ENCODE peak calls at places on chromosomes 12 and 14, in seven cellular contexts. One of them, this sample, is unnamed.

GRCh38 chr12:114664661-114665320 is 19.2 kb downstream of the TBX3 start:
- DNase-seq in gastrocnemius medialis: no peak
- DNase-seq in fibroblast of the aortic adventitia: no peak
- DNase-seq in GM06990: no peak
- DNase-seq in fibroblast of pulmonary artery: no peak
- DNase-seq in uterus: no peak
- DNase-seq in mucosa of descending colon: no peak
- DNase-seq in this sample: no peak

GRCh38 chr12:100427078-100427477 is 46.6 kb upstream of the NR1H4 start:
- DNase-seq in gastrocnemius medialis: no peak
- DNase-seq in fibroblast of the aortic adventitia: peak
- DNase-seq in GM06990: no peak
- DNase-seq in fibroblast of pulmonary artery: peak
- DNase-seq in uterus: no peak
- DNase-seq in mucosa of descending colon: no peak
- DNase-seq in this sample: peak

GRCh38 chr12:3730111-3730510 is 22.8 kb downstream of the CRACR2A start:
- DNase-seq in gastrocnemius medialis: no peak
- DNase-seq in fibroblast of the aortic adventitia: no peak
- DNase-seq in GM06990: no peak
- DNase-seq in fibroblast of pulmonary artery: no peak
- DNase-seq in uterus: no peak
- DNase-seq in mucosa of descending colon: no peak
- DNase-seq in this sample: no peak

GRCh38 chr12:112924986-112925385 is 13.3 kb upstream of the OAS3 start:
- DNase-seq in gastrocnemius medialis: no peak
- DNase-seq in fibroblast of the aortic adventitia: no peak
- DNase-seq in GM06990: no peak
- DNase-seq in fibroblast of pulmonary artery: no peak
- DNase-seq in uterus: no peak
- DNase-seq in mucosa of descending colon: no peak
- DNase-seq in this sample: no peak

GRCh38 chr14:53955671-53956426 is 776 bp downstream of the BMP4 start:
- DNase-seq in gastrocnemius medialis: peak
- DNase-seq in fibroblast of the aortic adventitia: peak
- DNase-seq in GM06990: peak
- DNase-seq in fibroblast of pulmonary artery: peak
- DNase-seq in uterus: peak
- DNase-seq in mucosa of descending colon: peak
- DNase-seq in this sample: peak

GRCh38 chr14:22939684-22940083 is 10.5 kb upstream of the PRMT5 start:
- DNase-seq in gastrocnemius medialis: no peak
- DNase-seq in fibroblast of the aortic adventitia: peak
- DNase-seq in GM06990: no peak
- DNase-seq in fibroblast of pulmonary artery: no peak
- DNase-seq in uterus: no peak
- DNase-seq in mucosa of descending colon: no peak
- DNase-seq in this sample: peak

GRCh38 chr12:47085815-47086252 is 6.1 kb upstream of the AMIGO2 start:
- DNase-seq in gastrocnemius medialis: no peak
- DNase-seq in fibroblast of the aortic adventitia: peak
- DNase-seq in GM06990: no peak
- DNase-seq in fibroblast of pulmonary artery: peak
- DNase-seq in uterus: no peak
- DNase-seq in mucosa of descending colon: no peak
- DNase-seq in this sample: no peak

GRCh38 chr12:16658699-16659098 is 52.7 kb upstream of the LMO3 start:
- DNase-seq in gastrocnemius medialis: no peak
- DNase-seq in fibroblast of the aortic adventitia: no peak
- DNase-seq in GM06990: no peak
- DNase-seq in fibroblast of pulmonary artery: no peak
- DNase-seq in uterus: no peak
- DNase-seq in mucosa of descending colon: no peak
- DNase-seq in this sample: no peak

GRCh38 chr14:68495638-68496114 is 297.2 kb downstream of the ZFP36L1 start:
- DNase-seq in gastrocnemius medialis: no peak
- DNase-seq in fibroblast of the aortic adventitia: no peak
- DNase-seq in GM06990: peak
- DNase-seq in fibroblast of pulmonary artery: no peak
- DNase-seq in uterus: no peak
- DNase-seq in mucosa of descending colon: no peak
- DNase-seq in this sample: no peak

GRCh38 chr14:100408350-100409015 is 85.3 kb downstream of the SLC25A47 start:
- DNase-seq in gastrocnemius medialis: no peak
- DNase-seq in fibroblast of the aortic adventitia: no peak
- DNase-seq in GM06990: no peak
- DNase-seq in fibroblast of pulmonary artery: peak
- DNase-seq in uterus: no peak
- DNase-seq in mucosa of descending colon: no peak
- DNase-seq in this sample: no peak

DNA sequence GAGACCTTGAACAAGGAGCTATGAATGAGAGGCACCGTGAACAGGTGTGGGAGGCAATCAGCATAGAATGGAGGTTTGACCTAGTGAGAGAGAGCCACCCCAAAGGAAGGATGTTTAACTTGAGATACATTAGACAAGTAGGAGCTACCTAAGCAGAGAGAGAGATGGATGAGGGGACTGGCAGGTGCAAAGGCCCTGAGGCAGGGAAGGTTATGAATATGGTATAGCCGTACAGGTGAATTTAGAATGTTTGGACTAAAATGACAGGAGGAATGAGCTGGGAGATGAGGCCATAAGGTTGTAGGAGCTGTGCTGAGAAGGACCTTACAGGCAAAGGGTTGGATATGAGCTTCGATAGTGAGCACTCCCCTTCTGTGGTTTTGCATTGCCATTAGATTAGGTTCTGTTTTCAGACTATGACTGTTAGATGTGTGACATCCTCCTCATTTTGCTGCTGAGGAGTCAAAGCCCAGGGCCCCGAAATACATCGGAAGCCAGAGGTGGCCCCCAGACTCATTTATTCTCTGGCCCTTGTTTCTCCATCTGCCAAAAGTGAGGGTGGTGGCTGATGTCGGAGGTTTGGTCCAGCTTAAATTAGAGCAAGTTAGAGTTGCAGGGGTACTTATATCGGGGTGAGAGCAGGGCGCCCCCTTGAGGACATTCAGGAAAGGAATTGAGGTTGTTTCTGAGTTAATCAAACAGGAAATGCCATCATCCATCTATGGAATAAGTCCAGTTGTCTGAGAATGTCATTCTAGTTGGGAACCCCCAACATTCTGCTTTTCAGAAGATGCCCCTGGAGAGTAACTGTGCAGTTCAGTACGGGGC is 29.4 kb downstream of the SLC24A4 start:
- DNase-seq in gastrocnemius medialis: no peak
- DNase-seq in fibroblast of the aortic adventitia: peak
- DNase-seq in GM06990: no peak
- DNase-seq in fibroblast of pulmonary artery: peak
- DNase-seq in uterus: no peak
- DNase-seq in mucosa of descending colon: no peak
- DNase-seq in this sample: peak
- TF ChIP-seq CTCF in gastrocnemius medialis: no peak
- TF ChIP-seq CTCF in fibroblast of the aortic adventitia: no peak
- TF ChIP-seq CTCF in GM06990: peak
- TF ChIP-seq CTCF in fibroblast of pulmonary artery: peak
- TF ChIP-seq CTCF in uterus: no peak
- TF ChIP-seq CTCF in mucosa of descending colon: no peak
- TF ChIP-seq CTCF in this sample: peak

GRCh38 chr14:52485350-52485960 is 66.8 kb downstream of the TXNDC16 start:
- DNase-seq in gastrocnemius medialis: no peak
- DNase-seq in fibroblast of the aortic adventitia: no peak
- DNase-seq in GM06990: no peak
- DNase-seq in fibroblast of pulmonary artery: no peak
- DNase-seq in uterus: no peak
- DNase-seq in mucosa of descending colon: no peak
- DNase-seq in this sample: no peak

GRCh38 chr14:52481864-52482263 is 70.4 kb downstream of the TXNDC16 start:
- DNase-seq in gastrocnemius medialis: no peak
- DNase-seq in fibroblast of the aortic adventitia: no peak
- DNase-seq in GM06990: no peak
- DNase-seq in fibroblast of pulmonary artery: no peak
- DNase-seq in uterus: no peak
- DNase-seq in mucosa of descending colon: no peak
- DNase-seq in this sample: no peak
- H3K4me3 ChIP-seq in gastrocnemius medialis: no peak
- H3K4me3 ChIP-seq in fibroblast of the aortic adventitia: no peak
- H3K4me3 ChIP-seq in GM06990: no peak
- H3K4me3 ChIP-seq in fibroblast of pulmonary artery: no peak
- H3K4me3 ChIP-seq in uterus: no peak
- H3K4me3 ChIP-seq in mucosa of descending colon: no peak
- H3K4me3 ChIP-seq in this sample: no peak

DNA sequence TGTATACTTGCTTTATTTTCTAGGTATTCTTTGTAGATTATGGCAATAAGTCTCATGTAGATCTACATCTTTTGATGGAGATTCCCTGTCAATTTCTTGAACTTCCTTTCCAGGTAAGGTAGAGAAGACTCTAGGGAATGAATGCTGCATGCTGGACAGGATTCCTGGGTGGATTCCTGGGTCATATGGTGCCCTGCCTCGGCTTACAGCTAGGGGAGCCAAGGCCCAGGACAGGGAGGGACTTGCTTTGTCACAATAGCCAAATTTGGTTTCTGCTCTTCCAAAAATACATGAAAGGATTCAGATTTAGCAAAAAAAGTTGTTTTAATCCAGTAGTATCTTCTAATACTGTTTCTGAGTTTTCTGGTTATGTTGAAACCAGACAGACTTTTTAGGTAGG is 59.5 kb upstream of the ASPG start:
- DNase-seq in gastrocnemius medialis: no peak
- DNase-seq in fibroblast of the aortic adventitia: no peak
- DNase-seq in GM06990: no peak
- DNase-seq in fibroblast of pulmonary artery: no peak
- DNase-seq in uterus: no peak
- DNase-seq in mucosa of descending colon: no peak
- DNase-seq in this sample: no peak
- TF ChIP-seq CTCF in gastrocnemius medialis: no peak
- TF ChIP-seq CTCF in fibroblast of the aortic adventitia: no peak
- TF ChIP-seq CTCF in GM06990: no peak
- TF ChIP-seq CTCF in fibroblast of pulmonary artery: no peak
- TF ChIP-seq CTCF in uterus: no peak
- TF ChIP-seq CTCF in mucosa of descending colon: no peak
- TF ChIP-seq CTCF in this sample: no peak

GRCh38 chr12:123364532-123365140 is at the start of gene SBNO1:
- DNase-seq in gastrocnemius medialis: peak
- DNase-seq in fibroblast of the aortic adventitia: peak
- DNase-seq in GM06990: peak
- DNase-seq in fibroblast of pulmonary artery: peak
- DNase-seq in uterus: peak
- DNase-seq in mucosa of descending colon: peak
- DNase-seq in this sample: peak

GRCh38 chr12:123367511-123367910 is 2.9 kb upstream of the SBNO1 start:
- DNase-seq in gastrocnemius medialis: no peak
- DNase-seq in fibroblast of the aortic adventitia: peak
- DNase-seq in GM06990: no peak
- DNase-seq in fibroblast of pulmonary artery: no peak
- DNase-seq in uterus: no peak
- DNase-seq in mucosa of descending colon: no peak
- DNase-seq in this sample: no peak

GRCh38 chr12:123365141-123365917 is 682 bp upstream of the SBNO1 start:
- DNase-seq in gastrocnemius medialis: peak
- DNase-seq in fibroblast of the aortic adventitia: peak
- DNase-seq in GM06990: peak
- DNase-seq in fibroblast of pulmonary artery: peak
- DNase-seq in uterus: peak
- DNase-seq in mucosa of descending colon: peak
- DNase-seq in this sample: peak

GRCh38 chr12:123363743-123364531 is 710 bp downstream of the SBNO1 start:
- DNase-seq in gastrocnemius medialis: no peak
- DNase-seq in fibroblast of the aortic adventitia: no peak
- DNase-seq in GM06990: peak
- DNase-seq in fibroblast of pulmonary artery: no peak
- DNase-seq in uterus: no peak
- DNase-seq in mucosa of descending colon: peak
- DNase-seq in this sample: peak

DNA sequence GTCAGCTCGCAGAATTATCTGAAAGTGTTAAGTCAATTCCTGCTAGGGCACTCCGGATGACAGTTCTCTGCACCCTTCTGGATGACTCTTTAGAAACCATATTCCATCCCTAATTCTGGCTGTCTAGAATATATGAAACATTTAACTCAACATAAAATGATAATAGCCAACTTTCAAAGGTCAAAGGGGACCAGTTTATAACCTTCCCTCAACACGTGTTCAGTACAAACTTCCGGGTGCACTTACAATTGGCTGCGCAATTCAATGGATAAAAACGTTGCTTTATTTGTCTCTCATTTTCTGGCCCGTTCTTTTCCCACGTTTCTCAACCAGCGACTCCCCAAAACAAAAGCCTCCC is 1.3 kb downstream of the SBNO1 start:
- DNase-seq in gastrocnemius medialis: no peak
- DNase-seq in fibroblast of the aortic adventitia: peak
- DNase-seq in GM06990: no peak
- DNase-seq in fibroblast of pulmonary artery: peak
- DNase-seq in uterus: no peak
- DNase-seq in mucosa of descending colon: no peak
- DNase-seq in this sample: peak
- H3K4me3 ChIP-seq in gastrocnemius medialis: peak
- H3K4me3 ChIP-seq in fibroblast of the aortic adventitia: peak
- H3K4me3 ChIP-seq in GM06990: peak
- H3K4me3 ChIP-seq in fibroblast of pulmonary artery: peak
- H3K4me3 ChIP-seq in uterus: peak
- H3K4me3 ChIP-seq in mucosa of descending colon: no peak
- H3K4me3 ChIP-seq in this sample: peak

GRCh38 chr14:70827366-70828151 is 18.2 kb upstream of the MAP3K9 start:
- DNase-seq in gastrocnemius medialis: no peak
- DNase-seq in fibroblast of the aortic adventitia: no peak
- DNase-seq in GM06990: no peak
- DNase-seq in fibroblast of pulmonary artery: no peak
- DNase-seq in uterus: no peak
- DNase-seq in mucosa of descending colon: no peak
- DNase-seq in this sample: peak
- TF ChIP-seq CTCF in gastrocnemius medialis: no peak
- TF ChIP-seq CTCF in fibroblast of the aortic adventitia: no peak
- TF ChIP-seq CTCF in GM06990: no peak
- TF ChIP-seq CTCF in fibroblast of pulmonary artery: no peak
- TF ChIP-seq CTCF in uterus: no peak
- TF ChIP-seq CTCF in mucosa of descending colon: no peak
- TF ChIP-seq CTCF in this sample: no peak

DNA sequence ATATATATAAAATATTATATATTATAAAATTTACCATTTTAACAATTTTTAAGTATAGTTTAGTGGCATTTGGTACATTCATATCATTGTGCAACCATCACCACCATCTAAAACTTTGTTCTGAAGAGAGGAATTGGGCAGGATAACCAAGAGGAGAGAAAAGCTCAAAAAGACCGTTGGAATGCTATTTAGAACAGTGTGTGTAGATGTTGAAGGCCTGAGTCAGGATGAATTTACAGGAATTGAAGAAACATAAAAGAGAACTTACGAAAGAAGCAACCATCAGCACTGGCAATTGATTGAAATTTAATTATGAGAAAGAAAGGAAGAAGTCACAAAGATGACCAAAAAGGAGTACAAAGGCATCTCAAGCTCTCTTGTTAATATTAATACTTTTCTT is 196.9 kb upstream of the PWP1 start:
- DNase-seq in gastrocnemius medialis: no peak
- DNase-seq in fibroblast of the aortic adventitia: peak
- DNase-seq in GM06990: no peak
- DNase-seq in fibroblast of pulmonary artery: no peak
- DNase-seq in uterus: no peak
- DNase-seq in mucosa of descending colon: no peak
- DNase-seq in this sample: peak
- H3K4me3 ChIP-seq in gastrocnemius medialis: no peak
- H3K4me3 ChIP-seq in fibroblast of the aortic adventitia: no peak
- H3K4me3 ChIP-seq in GM06990: no peak
- H3K4me3 ChIP-seq in fibroblast of pulmonary artery: no peak
- H3K4me3 ChIP-seq in uterus: no peak
- H3K4me3 ChIP-seq in mucosa of descending colon: no peak
- H3K4me3 ChIP-seq in this sample: no peak

GRCh38 chr14:96938946-96939345 is 141.8 kb downstream of the VRK1 start:
- DNase-seq in gastrocnemius medialis: no peak
- DNase-seq in fibroblast of the aortic adventitia: no peak
- DNase-seq in GM06990: no peak
- DNase-seq in fibroblast of pulmonary artery: no peak
- DNase-seq in uterus: no peak
- DNase-seq in mucosa of descending colon: no peak
- DNase-seq in this sample: no peak
- TF ChIP-seq CTCF in gastrocnemius medialis: no peak
- TF ChIP-seq CTCF in fibroblast of the aortic adventitia: peak
- TF ChIP-seq CTCF in GM06990: peak
- TF ChIP-seq CTCF in fibroblast of pulmonary artery: peak
- TF ChIP-seq CTCF in uterus: no peak
- TF ChIP-seq CTCF in mucosa of descending colon: no peak
- TF ChIP-seq CTCF in this sample: no peak

This sample was measured in foreskin fibroblast.